ENCODE peak calls at places on chromosomes 3 and 15, in four cellular contexts. R, O, K and D are unnamed samples.
A peak's percentile ranks its signal among the peaks of the same experiment; 100 is the strongest.

GRCh38 chr3:111906667-111907066 is 47.6 kb downstream of the PHLDB2 start:
- DNase-seq in R (no peak), O (no peak), K (no peak), D (no peak)

GRCh38 chr3:117995795-117996194 is 1038.9 kb downstream of the IGSF11 start:
- DNase-seq in R (no peak), O (no peak), K (no peak), D (no peak)

GRCh38 chr15:78402056-78402610 is 35.9 kb upstream of the IREB2 start:
- DNase-seq in R (no peak), O (no peak), K (no peak), D (no peak)

GRCh38 chr15:32909431-32909830 is 191.6 kb downstream of the GREM1 start:
- DNase-seq in R (no peak), O (no peak), K (no peak), D (no peak)

GRCh38 chr3:59607628-59608027 is 557.8 kb upstream of the CFAP20DC start:
- DNase-seq in R (no peak), O (no peak), K (no peak), D (peak; percentile 34)

GRCh38 chr3:96779810-96780209 is 34.6 kb upstream of the EPHA6 start:
- DNase-seq in R (no peak), O (no peak), K (no peak), D (no peak)

GRCh38 chr3:40020689-40021088 is 211.3 kb downstream of the MYRIP start:
- DNase-seq in R (no peak), O (no peak), K (no peak), D (no peak)

GRCh38 chr3:35908366-35909232 is 269.3 kb downstream of the ARPP21 start:
- DNase-seq in R (peak; percentile 18), O (peak; percentile 32), K (peak; percentile 73), D (peak; percentile 44)

GRCh38 chr3:16441306-16441898 is 72.1 kb downstream of the RFTN1 start:
- DNase-seq in R (no peak), O (no peak), K (no peak), D (no peak)

GRCh38 chr15:25089577-25089976 is 134.8 kb downstream of the SNRPN start:
- DNase-seq in R (no peak), O (no peak), K (no peak), D (no peak)

GRCh38 chr3:63450023-63450422 is 171.9 kb downstream of the SYNPR start:
- DNase-seq in R (no peak), O (no peak), K (no peak), D (no peak)

GRCh38 chr15:92429378-92430066 is 35.8 kb downstream of the ST8SIA2 start:
- DNase-seq in R (peak; percentile 72), O (peak; percentile 53), K (no peak), D (no peak)

GRCh38 chr3:10255835-10256234 is 7.6 kb downstream of the TATDN2 start:
- DNase-seq in R (no peak), O (no peak), K (no peak), D (no peak)

GRCh38 chr15:24269166-24269571 is 406.4 kb upstream of the NPAP1 start:
- DNase-seq in R (no peak), O (no peak), K (no peak), D (no peak)

GRCh38 chr3:158771018-158771350 is 30.9 kb upstream of the MFSD1 start:
- DNase-seq in R (no peak), O (no peak), K (no peak), D (no peak)

GRCh38 chr3:70716832-70717231 is 404.4 kb upstream of the MDFIC2 start:
- DNase-seq in R (no peak), O (no peak), K (no peak), D (no peak)

GRCh38 chr3:52890735-52891134 is 6.6 kb downstream of the STIMATE start:
- DNase-seq in R (no peak), O (no peak), K (no peak), D (no peak)

GRCh38 chr3:140736863-140737460 is 59.1 kb downstream of the TRIM42 start:
- DNase-seq in R (peak; percentile 1), O (peak; percentile 33), K (peak; percentile 60), D (peak; percentile 59)

GRCh38 chr15:100737214-100737613 is 134.8 kb downstream of the ASB7 start:
- DNase-seq in R (no peak), O (no peak), K (no peak), D (no peak)

GRCh38 chr3:141392018-141392370 is 23.7 kb downstream of the ZBTB38 start:
- DNase-seq in R (no peak), O (no peak), K (no peak), D (no peak)

GRCh38 chr3:144942093-144942492 is 970.5 kb downstream of the DIPK2A start:
- DNase-seq in R (no peak), O (no peak), K (no peak), D (no peak)

GRCh38 chr15:79881668-79882067 is 15.1 kb downstream of the MTHFS start:
- DNase-seq in R (no peak), O (no peak), K (no peak), D (no peak)

GRCh38 chr15:79883579-79884203 is 13.1 kb downstream of the MTHFS start:
- DNase-seq in R (no peak), O (no peak), K (no peak), D (no peak)

GRCh38 chr15:79884204-79884596 is 12.6 kb downstream of the MTHFS start:
- DNase-seq in R (no peak), O (no peak), K (no peak), D (no peak)

GRCh38 chr15:79878078-79878705 is 18.6 kb downstream of the MTHFS start:
- DNase-seq in R (no peak), O (no peak), K (no peak), D (no peak)

GRCh38 chr15:79881254-79881653 is 15.6 kb downstream of the MTHFS start:
- DNase-seq in R (no peak), O (no peak), K (no peak), D (no peak)
- TF ChIP-seq RNF2 in R (no peak), O (no peak), K (no peak), D (no peak)

DNA sequence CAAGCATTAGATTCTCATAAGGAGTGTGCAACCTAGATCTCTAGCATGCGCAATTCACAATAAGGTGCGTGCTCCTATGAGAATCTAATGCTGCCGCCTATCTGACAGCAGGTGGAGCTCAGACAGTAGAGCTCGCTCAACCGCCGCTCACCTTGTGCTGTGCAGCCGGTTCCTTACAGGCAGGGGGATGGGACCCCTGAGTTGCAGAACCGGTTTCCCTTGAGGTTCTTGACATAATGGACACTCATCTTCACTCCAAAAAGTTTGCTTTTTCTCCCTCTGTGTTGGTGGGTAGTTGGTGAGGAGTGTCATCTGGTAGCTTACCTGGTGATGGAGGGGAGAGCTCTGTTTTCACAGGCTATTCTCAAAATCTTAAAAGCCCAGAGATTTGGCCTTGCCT is 324.0 kb upstream of the TBL1XR1 start:
- DNase-seq in R (no peak), O (no peak), K (peak; percentile 33), D (no peak)
- TF ChIP-seq RNF2 in R (no peak), O (no peak), K (no peak), D (no peak)

GRCh38 chr3:25618043-25618442 is 46.7 kb downstream of the TOP2B start:
- DNase-seq in R (no peak), O (no peak), K (no peak), D (no peak)
- TF ChIP-seq RNF2 in R (no peak), O (no peak), K (no peak), D (no peak)

GRCh38 chr15:39287322-39288195 is 293.3 kb upstream of the THBS1 start:
- DNase-seq in R (no peak), O (no peak), K (no peak), D (no peak)
- TF ChIP-seq RNF2 in R (no peak), O (no peak), K (no peak), D (no peak)

DNA sequence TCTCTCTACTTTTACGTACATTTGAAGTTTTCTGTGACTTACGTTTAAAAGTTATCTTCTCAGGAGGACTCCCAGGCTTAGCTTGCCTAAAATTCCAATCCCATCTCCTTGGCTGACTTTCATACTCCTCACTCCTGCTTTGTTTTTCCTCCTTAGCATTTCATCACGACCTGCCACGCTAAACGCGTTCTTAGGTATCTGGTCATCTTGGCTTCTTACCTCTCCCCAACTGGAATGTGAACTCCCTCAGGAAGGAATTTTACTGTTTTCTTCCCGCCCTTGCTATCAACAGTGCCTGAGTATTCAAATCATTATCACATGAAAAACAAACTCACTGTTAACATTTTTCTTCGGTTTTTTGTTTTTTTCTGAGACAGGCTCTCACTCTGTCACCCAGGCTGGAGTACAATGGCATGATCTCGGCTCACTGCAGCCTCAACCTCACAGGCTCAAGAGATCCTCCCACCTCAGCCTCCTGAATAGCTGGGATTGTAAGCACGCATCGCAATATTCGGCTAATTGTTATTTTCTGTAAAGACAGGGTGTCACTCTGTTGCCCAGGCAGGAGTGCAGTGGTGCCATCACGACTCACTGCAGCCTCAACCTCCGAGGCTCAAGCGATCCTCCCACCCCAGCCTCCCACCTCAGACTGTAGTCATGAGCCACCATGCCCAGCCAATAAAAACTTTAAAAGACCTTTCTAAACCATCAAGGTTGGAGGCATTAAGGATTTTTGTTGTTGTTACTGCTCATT is 57.2 kb upstream of the TFRC start:
- DNase-seq in R (no peak), O (no peak), K (no peak), D (no peak)
- TF ChIP-seq RNF2 in R (no peak), O (no peak), K (no peak), D (no peak)